ENCODE peak calls at places on chromosomes 16 and 17, in six cellular contexts. One of them, this sample, is unnamed.

GRCh38 chr17:77163001-77163400 is 22.2 kb downstream of the SEC14L1 start:
- DNase-seq in sigmoid colon: no peak
- DNase-seq in WTC11: no peak
- DNase-seq in BE2C: no peak
- DNase-seq in choroid plexus epithelial cell: peak
- DNase-seq in ovary: no peak
- DNase-seq in this sample: no peak

GRCh38 chr17:78118801-78119241 is 9.7 kb downstream of the TMC6 start:
- DNase-seq in sigmoid colon: no peak
- DNase-seq in BE2C: no peak
- DNase-seq in choroid plexus epithelial cell: no peak
- DNase-seq in ovary: no peak
- DNase-seq in WTC11: no peak
- DNase-seq in this sample: no peak

GRCh38 chr16:85042606-85043005 is 15.0 kb downstream of the KIAA0513 start:
- DNase-seq in WTC11: no peak
- DNase-seq in BE2C: no peak
- DNase-seq in sigmoid colon: no peak
- DNase-seq in ovary: no peak
- DNase-seq in choroid plexus epithelial cell: no peak
- DNase-seq in this sample: no peak

GRCh38 chr17:16977932-16978331 is 6.0 kb upstream of the TNFRSF13B start:
- DNase-seq in sigmoid colon: peak
- DNase-seq in WTC11: no peak
- DNase-seq in ovary: no peak
- DNase-seq in BE2C: no peak
- DNase-seq in choroid plexus epithelial cell: peak
- DNase-seq in this sample: peak

GRCh38 chr16:1543085-1543896 is 9.8 kb downstream of the TMEM204 start:
- DNase-seq in BE2C: peak
- DNase-seq in choroid plexus epithelial cell: peak
- DNase-seq in WTC11: peak
- DNase-seq in ovary: no peak
- DNase-seq in sigmoid colon: peak
- DNase-seq in this sample: peak

GRCh38 chr16:85963746-85964370 is 64.9 kb downstream of the IRF8 start:
- DNase-seq in BE2C: no peak
- DNase-seq in WTC11: no peak
- DNase-seq in ovary: peak
- DNase-seq in choroid plexus epithelial cell: peak
- DNase-seq in sigmoid colon: peak
- DNase-seq in this sample: no peak

GRCh38 chr17:10149573-10150399 is 48.6 kb downstream of the GAS7 start:
- DNase-seq in sigmoid colon: no peak
- DNase-seq in BE2C: no peak
- DNase-seq in ovary: no peak
- DNase-seq in WTC11: no peak
- DNase-seq in choroid plexus epithelial cell: peak
- DNase-seq in this sample: peak

GRCh38 chr17:48048321-48049140 is at the start of gene NFE2L1:
- DNase-seq in ovary: peak
- DNase-seq in BE2C: peak
- DNase-seq in sigmoid colon: peak
- DNase-seq in choroid plexus epithelial cell: peak
- DNase-seq in WTC11: peak
- DNase-seq in this sample: peak

GRCh38 chr17:2940352-2940751 is 123.1 kb downstream of the OR1D5 start:
- DNase-seq in BE2C: no peak
- DNase-seq in choroid plexus epithelial cell: no peak
- DNase-seq in ovary: no peak
- DNase-seq in WTC11: peak
- DNase-seq in sigmoid colon: peak
- DNase-seq in this sample: no peak

GRCh38 chr17:68591583-68591982 is 9.6 kb downstream of the FAM20A start:
- DNase-seq in WTC11: peak
- DNase-seq in choroid plexus epithelial cell: peak
- DNase-seq in sigmoid colon: no peak
- DNase-seq in ovary: peak
- DNase-seq in BE2C: peak
- DNase-seq in this sample: no peak

GRCh38 chr17:20930065-20930760 is 112.6 kb downstream of the USP22 start:
- DNase-seq in choroid plexus epithelial cell: peak
- DNase-seq in BE2C: no peak
- DNase-seq in sigmoid colon: no peak
- DNase-seq in ovary: no peak
- DNase-seq in WTC11: no peak
- DNase-seq in this sample: no peak

GRCh38 chr17:63189930-63190329 is 223.9 kb downstream of the TANC2 start:
- DNase-seq in WTC11: no peak
- DNase-seq in ovary: no peak
- DNase-seq in choroid plexus epithelial cell: no peak
- DNase-seq in BE2C: no peak
- DNase-seq in sigmoid colon: no peak
- DNase-seq in this sample: no peak

GRCh38 chr17:71168083-71168741 is 952.6 kb upstream of the SOX9 start:
- DNase-seq in WTC11: no peak
- DNase-seq in sigmoid colon: no peak
- DNase-seq in BE2C: peak
- DNase-seq in choroid plexus epithelial cell: no peak
- DNase-seq in ovary: no peak
- DNase-seq in this sample: no peak

GRCh38 chr17:63928172-63928666 is 3.9 kb downstream of the CD79B start:
- DNase-seq in BE2C: no peak
- DNase-seq in choroid plexus epithelial cell: no peak
- DNase-seq in ovary: no peak
- DNase-seq in sigmoid colon: no peak
- DNase-seq in WTC11: no peak
- DNase-seq in this sample: no peak

GRCh38 chr17:6523330-6523729 is 33.0 kb downstream of the PITPNM3 start:
- DNase-seq in WTC11: no peak
- DNase-seq in sigmoid colon: peak
- DNase-seq in ovary: no peak
- DNase-seq in choroid plexus epithelial cell: peak
- DNase-seq in BE2C: no peak
- DNase-seq in this sample: no peak

GRCh38 chr17:50023520-50023919 is 28.5 kb upstream of the DLX3 start:
- DNase-seq in ovary: no peak
- DNase-seq in WTC11: no peak
- DNase-seq in sigmoid colon: no peak
- DNase-seq in choroid plexus epithelial cell: no peak
- DNase-seq in BE2C: no peak
- DNase-seq in this sample: no peak

GRCh38 chr16:495127-495748 is 32.3 kb upstream of the CAPN15 start:
- DNase-seq in ovary: no peak
- DNase-seq in BE2C: peak
- DNase-seq in sigmoid colon: no peak
- DNase-seq in choroid plexus epithelial cell: peak
- DNase-seq in WTC11: peak
- DNase-seq in this sample: no peak

GRCh38 chr17:15398291-15398690 is 56.9 kb upstream of the TEKT3 start:
- DNase-seq in choroid plexus epithelial cell: no peak
- DNase-seq in WTC11: no peak
- DNase-seq in sigmoid colon: no peak
- DNase-seq in BE2C: peak
- DNase-seq in ovary: no peak
- DNase-seq in this sample: peak

GRCh38 chr16:50625374-50625773 is 55.7 kb downstream of the SNX20 start:
- DNase-seq in choroid plexus epithelial cell: no peak
- DNase-seq in ovary: no peak
- DNase-seq in WTC11: no peak
- DNase-seq in sigmoid colon: no peak
- DNase-seq in BE2C: no peak
- DNase-seq in this sample: no peak

GRCh38 chr16:50626868-50627267 is 54.2 kb downstream of the SNX20 start:
- DNase-seq in WTC11: no peak
- DNase-seq in ovary: no peak
- DNase-seq in sigmoid colon: no peak
- DNase-seq in choroid plexus epithelial cell: no peak
- DNase-seq in BE2C: no peak
- DNase-seq in this sample: no peak

GRCh38 chr16:50628156-50628802 is 52.8 kb downstream of the SNX20 start:
- DNase-seq in BE2C: no peak
- DNase-seq in ovary: no peak
- DNase-seq in choroid plexus epithelial cell: no peak
- DNase-seq in WTC11: no peak
- DNase-seq in sigmoid colon: no peak
- DNase-seq in this sample: no peak

GRCh38 chr16:50629334-50629733 is 51.8 kb downstream of the SNX20 start:
- DNase-seq in sigmoid colon: no peak
- DNase-seq in ovary: no peak
- DNase-seq in choroid plexus epithelial cell: no peak
- DNase-seq in WTC11: no peak
- DNase-seq in BE2C: no peak
- DNase-seq in this sample: no peak

GRCh38 chr16:50627419-50627818 is 53.7 kb downstream of the SNX20 start:
- DNase-seq in ovary: peak
- DNase-seq in BE2C: peak
- DNase-seq in choroid plexus epithelial cell: peak
- DNase-seq in WTC11: peak
- DNase-seq in sigmoid colon: peak
- DNase-seq in this sample: no peak
- TF ChIP-seq CTCF in ovary: peak
- TF ChIP-seq CTCF in BE2C: peak
- TF ChIP-seq CTCF in choroid plexus epithelial cell: peak
- TF ChIP-seq CTCF in WTC11: no peak
- TF ChIP-seq CTCF in sigmoid colon: peak
- TF ChIP-seq CTCF in this sample: peak

GRCh38 chr17:40554646-40555295 is 10.5 kb downstream of the CCR7 start:
- DNase-seq in WTC11: peak
- DNase-seq in BE2C: no peak
- DNase-seq in ovary: peak
- DNase-seq in sigmoid colon: no peak
- DNase-seq in choroid plexus epithelial cell: no peak
- DNase-seq in this sample: no peak
- TF ChIP-seq CTCF in WTC11: no peak
- TF ChIP-seq CTCF in BE2C: no peak
- TF ChIP-seq CTCF in ovary: no peak
- TF ChIP-seq CTCF in sigmoid colon: no peak
- TF ChIP-seq CTCF in choroid plexus epithelial cell: no peak
- TF ChIP-seq CTCF in this sample: no peak

GRCh38 chr17:82153295-82153691 is 55.3 kb upstream of the FASN start:
- DNase-seq in WTC11: no peak
- DNase-seq in ovary: no peak
- DNase-seq in BE2C: no peak
- DNase-seq in choroid plexus epithelial cell: no peak
- DNase-seq in sigmoid colon: no peak
- DNase-seq in this sample: no peak

GRCh38 chr17:82153745-82154375 is 55.8 kb upstream of the FASN start:
- DNase-seq in choroid plexus epithelial cell: peak
- DNase-seq in BE2C: peak
- DNase-seq in ovary: peak
- DNase-seq in WTC11: peak
- DNase-seq in sigmoid colon: peak
- DNase-seq in this sample: peak

GRCh38 chr17:82156284-82156925 is 56.2 kb downstream of the CCDC57 start:
- DNase-seq in WTC11: no peak
- DNase-seq in choroid plexus epithelial cell: no peak
- DNase-seq in sigmoid colon: no peak
- DNase-seq in ovary: no peak
- DNase-seq in BE2C: no peak
- DNase-seq in this sample: no peak

GRCh38 chr17:82155606-82156005 is 57.0 kb downstream of the CCDC57 start:
- DNase-seq in BE2C: no peak
- DNase-seq in sigmoid colon: no peak
- DNase-seq in WTC11: no peak
- DNase-seq in ovary: no peak
- DNase-seq in choroid plexus epithelial cell: no peak
- DNase-seq in this sample: no peak

GRCh38 chr17:82154881-82155331 is 56.9 kb upstream of the FASN start:
- DNase-seq in choroid plexus epithelial cell: no peak
- DNase-seq in ovary: no peak
- DNase-seq in WTC11: no peak
- DNase-seq in sigmoid colon: no peak
- DNase-seq in BE2C: no peak
- DNase-seq in this sample: no peak
- TF ChIP-seq CTCF in choroid plexus epithelial cell: no peak
- TF ChIP-seq CTCF in ovary: no peak
- TF ChIP-seq CTCF in WTC11: no peak
- TF ChIP-seq CTCF in sigmoid colon: no peak
- TF ChIP-seq CTCF in BE2C: no peak
- TF ChIP-seq CTCF in this sample: no peak

DNA sequence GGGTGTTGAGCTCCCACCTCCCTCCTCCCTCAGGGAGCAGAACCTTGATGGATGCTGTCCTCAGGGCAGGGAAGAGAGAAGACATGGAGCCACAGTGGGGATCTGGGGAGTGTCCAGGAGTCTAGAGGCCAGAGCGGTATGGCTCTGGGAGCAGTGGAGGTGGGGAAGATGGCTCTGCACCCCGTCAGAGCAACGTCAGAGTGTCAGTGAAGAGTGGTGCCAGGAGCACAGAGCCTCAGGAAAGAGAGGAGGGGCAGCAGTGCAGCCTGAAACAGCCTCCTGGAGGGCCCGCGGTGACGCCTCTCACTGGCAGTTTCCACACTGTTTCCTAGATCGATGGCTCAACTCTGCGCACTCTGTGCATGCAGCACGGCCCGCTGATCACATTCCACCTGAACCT is 23.2 kb upstream of the SLC5A11 start:
- DNase-seq in ovary: no peak
- DNase-seq in sigmoid colon: peak
- DNase-seq in BE2C: no peak
- DNase-seq in WTC11: no peak
- DNase-seq in choroid plexus epithelial cell: no peak
- DNase-seq in this sample: no peak
- TF ChIP-seq CTCF in ovary: no peak
- TF ChIP-seq CTCF in sigmoid colon: no peak
- TF ChIP-seq CTCF in BE2C: no peak
- TF ChIP-seq CTCF in WTC11: no peak
- TF ChIP-seq CTCF in choroid plexus epithelial cell: no peak
- TF ChIP-seq CTCF in this sample: no peak

GRCh38 chr16:88454315-88455057 is 1.4 kb downstream of the ZFPM1 start:
- DNase-seq in choroid plexus epithelial cell: no peak
- DNase-seq in WTC11: no peak
- DNase-seq in ovary: peak
- DNase-seq in sigmoid colon: no peak
- DNase-seq in BE2C: no peak
- DNase-seq in this sample: no peak
- TF ChIP-seq CTCF in choroid plexus epithelial cell: no peak
- TF ChIP-seq CTCF in WTC11: no peak
- TF ChIP-seq CTCF in ovary: no peak
- TF ChIP-seq CTCF in sigmoid colon: no peak
- TF ChIP-seq CTCF in BE2C: no peak
- TF ChIP-seq CTCF in this sample: no peak

GRCh38 chr17:28368915-28369683 is 1.0 kb downstream of the VTN start:
- DNase-seq in ovary: no peak
- DNase-seq in WTC11: no peak
- DNase-seq in sigmoid colon: no peak
- DNase-seq in choroid plexus epithelial cell: no peak
- DNase-seq in BE2C: no peak
- DNase-seq in this sample: no peak

GRCh38 chr17:28371245-28372202 is at the start of gene SARM1:
- DNase-seq in BE2C: peak
- DNase-seq in sigmoid colon: peak
- DNase-seq in choroid plexus epithelial cell: peak
- DNase-seq in ovary: peak
- DNase-seq in WTC11: peak
- DNase-seq in this sample: peak

GRCh38 chr17:28369684-28370034 is 448 bp downstream of the VTN start:
- DNase-seq in WTC11: no peak
- DNase-seq in sigmoid colon: no peak
- DNase-seq in BE2C: no peak
- DNase-seq in choroid plexus epithelial cell: no peak
- DNase-seq in ovary: no peak
- DNase-seq in this sample: no peak

GRCh38 chr17:28370744-28371103 is 617 bp upstream of the VTN start:
- DNase-seq in choroid plexus epithelial cell: no peak
- DNase-seq in WTC11: no peak
- DNase-seq in sigmoid colon: no peak
- DNase-seq in BE2C: no peak
- DNase-seq in ovary: no peak
- DNase-seq in this sample: no peak

GRCh38 chr17:28370035-28370743 is at the start of gene VTN:
- DNase-seq in WTC11: peak
- DNase-seq in ovary: no peak
- DNase-seq in sigmoid colon: no peak
- DNase-seq in choroid plexus epithelial cell: peak
- DNase-seq in BE2C: peak
- DNase-seq in this sample: no peak
- TF ChIP-seq CTCF in WTC11: no peak
- TF ChIP-seq CTCF in ovary: no peak
- TF ChIP-seq CTCF in sigmoid colon: no peak
- TF ChIP-seq CTCF in choroid plexus epithelial cell: no peak
- TF ChIP-seq CTCF in BE2C: peak
- TF ChIP-seq CTCF in this sample: no peak